ENCODE peak calls at places on chromosomes 11 and 22, in six cellular contexts. One of them, this sample, is unnamed.

GRCh38 chr11:75024068-75024449 is 35.3 kb downstream of the NEU3 start:
- DNase-seq in activated CD4-positive, alpha-beta T cell treated with anti-CD3 and anti-CD28 coated beads, Interleukin-2, amount 10 ng/mL, durations not matched to agents 7 days and 5 days: no peak
- DNase-seq in foreskin fibroblast: no peak
- DNase-seq in GM18507: no peak
- DNase-seq in activated naive CD4-positive, alpha-beta T cell: no peak
- DNase-seq in CD8-positive, alpha-beta memory T cell: no peak
- DNase-seq in this sample: no peak

GRCh38 chr22:31631381-31631780 is 30.6 kb downstream of the PISD start:
- DNase-seq in activated CD4-positive, alpha-beta T cell treated with anti-CD3 and anti-CD28 coated beads, Interleukin-2, amount 10 ng/mL, durations not matched to agents 7 days and 5 days: no peak
- DNase-seq in foreskin fibroblast: no peak
- DNase-seq in GM18507: no peak
- DNase-seq in activated naive CD4-positive, alpha-beta T cell: no peak
- DNase-seq in CD8-positive, alpha-beta memory T cell: no peak
- DNase-seq in this sample: no peak

GRCh38 chr22:30027169-30027568 is 53.1 kb upstream of the HORMAD2 start:
- DNase-seq in activated CD4-positive, alpha-beta T cell treated with anti-CD3 and anti-CD28 coated beads, Interleukin-2, amount 10 ng/mL, durations not matched to agents 7 days and 5 days: no peak
- DNase-seq in foreskin fibroblast: no peak
- DNase-seq in GM18507: no peak
- DNase-seq in activated naive CD4-positive, alpha-beta T cell: no peak
- DNase-seq in CD8-positive, alpha-beta memory T cell: no peak
- DNase-seq in this sample: no peak

GRCh38 chr22:50178471-50178864 is 7.2 kb upstream of the TRABD start:
- DNase-seq in activated CD4-positive, alpha-beta T cell treated with anti-CD3 and anti-CD28 coated beads, Interleukin-2, amount 10 ng/mL, durations not matched to agents 7 days and 5 days: no peak
- DNase-seq in foreskin fibroblast: no peak
- DNase-seq in GM18507: no peak
- DNase-seq in activated naive CD4-positive, alpha-beta T cell: no peak
- DNase-seq in CD8-positive, alpha-beta memory T cell: no peak
- DNase-seq in this sample: no peak

GRCh38 chr22:47090591-47091240 is 328.3 kb downstream of the TBC1D22A start:
- DNase-seq in activated CD4-positive, alpha-beta T cell treated with anti-CD3 and anti-CD28 coated beads, Interleukin-2, amount 10 ng/mL, durations not matched to agents 7 days and 5 days: no peak
- DNase-seq in foreskin fibroblast: peak; percentile 41
- DNase-seq in GM18507: no peak
- DNase-seq in activated naive CD4-positive, alpha-beta T cell: no peak
- DNase-seq in CD8-positive, alpha-beta memory T cell: no peak
- DNase-seq in this sample: no peak

GRCh38 chr22:29334696-29335344 is 19.3 kb upstream of the RASL10A start:
- DNase-seq in activated CD4-positive, alpha-beta T cell treated with anti-CD3 and anti-CD28 coated beads, Interleukin-2, amount 10 ng/mL, durations not matched to agents 7 days and 5 days: no peak
- DNase-seq in foreskin fibroblast: no peak
- DNase-seq in GM18507: no peak
- DNase-seq in activated naive CD4-positive, alpha-beta T cell: no peak
- DNase-seq in CD8-positive, alpha-beta memory T cell: no peak
- DNase-seq in this sample: no peak

GRCh38 chr11:69430566-69430965 is 50.9 kb upstream of the LINC01488 start:
- DNase-seq in activated CD4-positive, alpha-beta T cell treated with anti-CD3 and anti-CD28 coated beads, Interleukin-2, amount 10 ng/mL, durations not matched to agents 7 days and 5 days: no peak
- DNase-seq in foreskin fibroblast: no peak
- DNase-seq in GM18507: no peak
- DNase-seq in activated naive CD4-positive, alpha-beta T cell: no peak
- DNase-seq in CD8-positive, alpha-beta memory T cell: no peak
- DNase-seq in this sample: no peak

GRCh38 chr11:66020618-66021357 is 5.5 kb downstream of the CATSPER1 start:
- DNase-seq in activated CD4-positive, alpha-beta T cell treated with anti-CD3 and anti-CD28 coated beads, Interleukin-2, amount 10 ng/mL, durations not matched to agents 7 days and 5 days: no peak
- DNase-seq in foreskin fibroblast: peak; percentile 82
- DNase-seq in GM18507: no peak
- DNase-seq in activated naive CD4-positive, alpha-beta T cell: no peak
- DNase-seq in CD8-positive, alpha-beta memory T cell: no peak
- DNase-seq in this sample: peak; percentile 49

GRCh38 chr11:882593-882992 is 28.0 kb downstream of the CHID1 start:
- DNase-seq in activated CD4-positive, alpha-beta T cell treated with anti-CD3 and anti-CD28 coated beads, Interleukin-2, amount 10 ng/mL, durations not matched to agents 7 days and 5 days: no peak
- DNase-seq in foreskin fibroblast: no peak
- DNase-seq in GM18507: no peak
- DNase-seq in activated naive CD4-positive, alpha-beta T cell: no peak
- DNase-seq in CD8-positive, alpha-beta memory T cell: no peak
- DNase-seq in this sample: no peak

GRCh38 chr11:86610559-86611341 is 61.7 kb downstream of the ME3 start:
- DNase-seq in activated CD4-positive, alpha-beta T cell treated with anti-CD3 and anti-CD28 coated beads, Interleukin-2, amount 10 ng/mL, durations not matched to agents 7 days and 5 days: no peak
- DNase-seq in foreskin fibroblast: no peak
- DNase-seq in GM18507: no peak
- DNase-seq in activated naive CD4-positive, alpha-beta T cell: no peak
- DNase-seq in CD8-positive, alpha-beta memory T cell: no peak
- DNase-seq in this sample: no peak

GRCh38 chr11:134498326-134499139 is 86.5 kb upstream of the B3GAT1 start:
- DNase-seq in activated CD4-positive, alpha-beta T cell treated with anti-CD3 and anti-CD28 coated beads, Interleukin-2, amount 10 ng/mL, durations not matched to agents 7 days and 5 days: no peak
- DNase-seq in foreskin fibroblast: no peak
- DNase-seq in GM18507: no peak
- DNase-seq in activated naive CD4-positive, alpha-beta T cell: no peak
- DNase-seq in CD8-positive, alpha-beta memory T cell: no peak
- DNase-seq in this sample: no peak

GRCh38 chr22:33114570-33114969 is 56.4 kb upstream of the SYN3 start:
- DNase-seq in activated CD4-positive, alpha-beta T cell treated with anti-CD3 and anti-CD28 coated beads, Interleukin-2, amount 10 ng/mL, durations not matched to agents 7 days and 5 days: no peak
- DNase-seq in foreskin fibroblast: no peak
- DNase-seq in GM18507: no peak
- DNase-seq in activated naive CD4-positive, alpha-beta T cell: no peak
- DNase-seq in CD8-positive, alpha-beta memory T cell: no peak
- DNase-seq in this sample: no peak

GRCh38 chr11:6932150-6932549 is 5.9 kb downstream of the ZNF215 start:
- DNase-seq in activated CD4-positive, alpha-beta T cell treated with anti-CD3 and anti-CD28 coated beads, Interleukin-2, amount 10 ng/mL, durations not matched to agents 7 days and 5 days: peak; percentile 33
- DNase-seq in foreskin fibroblast: no peak
- DNase-seq in GM18507: no peak
- DNase-seq in activated naive CD4-positive, alpha-beta T cell: no peak
- DNase-seq in CD8-positive, alpha-beta memory T cell: no peak
- DNase-seq in this sample: no peak

GRCh38 chr22:37599161-37599560 is 9.5 kb upstream of the GGA1 start:
- DNase-seq in activated CD4-positive, alpha-beta T cell treated with anti-CD3 and anti-CD28 coated beads, Interleukin-2, amount 10 ng/mL, durations not matched to agents 7 days and 5 days: no peak
- DNase-seq in foreskin fibroblast: no peak
- DNase-seq in GM18507: no peak
- DNase-seq in activated naive CD4-positive, alpha-beta T cell: no peak
- DNase-seq in CD8-positive, alpha-beta memory T cell: no peak
- DNase-seq in this sample: no peak

GRCh38 chr11:100625041-100625440 is 62.0 kb upstream of the ARHGAP42 start:
- DNase-seq in activated CD4-positive, alpha-beta T cell treated with anti-CD3 and anti-CD28 coated beads, Interleukin-2, amount 10 ng/mL, durations not matched to agents 7 days and 5 days: no peak
- DNase-seq in foreskin fibroblast: no peak
- DNase-seq in GM18507: no peak
- DNase-seq in activated naive CD4-positive, alpha-beta T cell: no peak
- DNase-seq in CD8-positive, alpha-beta memory T cell: no peak
- DNase-seq in this sample: no peak

GRCh38 chr11:112401036-112401769 is 140.5 kb upstream of the PLET1 start:
- DNase-seq in activated CD4-positive, alpha-beta T cell treated with anti-CD3 and anti-CD28 coated beads, Interleukin-2, amount 10 ng/mL, durations not matched to agents 7 days and 5 days: no peak
- DNase-seq in foreskin fibroblast: peak; percentile 4
- DNase-seq in GM18507: no peak
- DNase-seq in activated naive CD4-positive, alpha-beta T cell: no peak
- DNase-seq in CD8-positive, alpha-beta memory T cell: no peak
- DNase-seq in this sample: no peak

GRCh38 chr11:123302751-123303195 is 107.7 kb upstream of the CLMP start:
- DNase-seq in activated CD4-positive, alpha-beta T cell treated with anti-CD3 and anti-CD28 coated beads, Interleukin-2, amount 10 ng/mL, durations not matched to agents 7 days and 5 days: no peak
- DNase-seq in foreskin fibroblast: peak; percentile 34
- DNase-seq in GM18507: peak; percentile 17
- DNase-seq in activated naive CD4-positive, alpha-beta T cell: no peak
- DNase-seq in CD8-positive, alpha-beta memory T cell: no peak
- DNase-seq in this sample: no peak

GRCh38 chr11:96162816-96163499 is 180.0 kb downstream of the MAML2 start:
- DNase-seq in activated CD4-positive, alpha-beta T cell treated with anti-CD3 and anti-CD28 coated beads, Interleukin-2, amount 10 ng/mL, durations not matched to agents 7 days and 5 days: no peak
- DNase-seq in foreskin fibroblast: peak; percentile 88
- DNase-seq in GM18507: no peak
- DNase-seq in activated naive CD4-positive, alpha-beta T cell: no peak
- DNase-seq in CD8-positive, alpha-beta memory T cell: no peak
- DNase-seq in this sample: no peak

GRCh38 chr11:83493918-83494317 is 207.8 kb upstream of the CCDC90B start:
- DNase-seq in activated CD4-positive, alpha-beta T cell treated with anti-CD3 and anti-CD28 coated beads, Interleukin-2, amount 10 ng/mL, durations not matched to agents 7 days and 5 days: no peak
- DNase-seq in foreskin fibroblast: no peak
- DNase-seq in GM18507: no peak
- DNase-seq in activated naive CD4-positive, alpha-beta T cell: no peak
- DNase-seq in CD8-positive, alpha-beta memory T cell: no peak
- DNase-seq in this sample: no peak

GRCh38 chr11:109075976-109076375 is 346.0 kb upstream of the C11orf87 start:
- DNase-seq in activated CD4-positive, alpha-beta T cell treated with anti-CD3 and anti-CD28 coated beads, Interleukin-2, amount 10 ng/mL, durations not matched to agents 7 days and 5 days: no peak
- DNase-seq in foreskin fibroblast: no peak
- DNase-seq in GM18507: no peak
- DNase-seq in activated naive CD4-positive, alpha-beta T cell: no peak
- DNase-seq in CD8-positive, alpha-beta memory T cell: no peak
- DNase-seq in this sample: no peak

GRCh38 chr11:86087281-86087680 is 18.4 kb upstream of the PICALM start:
- DNase-seq in activated CD4-positive, alpha-beta T cell treated with anti-CD3 and anti-CD28 coated beads, Interleukin-2, amount 10 ng/mL, durations not matched to agents 7 days and 5 days: no peak
- DNase-seq in foreskin fibroblast: no peak
- DNase-seq in GM18507: no peak
- DNase-seq in activated naive CD4-positive, alpha-beta T cell: no peak
- DNase-seq in CD8-positive, alpha-beta memory T cell: no peak
- DNase-seq in this sample: no peak

GRCh38 chr11:19658344-19658743 is 54.3 kb upstream of the NAV2 start:
- DNase-seq in activated CD4-positive, alpha-beta T cell treated with anti-CD3 and anti-CD28 coated beads, Interleukin-2, amount 10 ng/mL, durations not matched to agents 7 days and 5 days: no peak
- DNase-seq in foreskin fibroblast: no peak
- DNase-seq in GM18507: no peak
- DNase-seq in activated naive CD4-positive, alpha-beta T cell: no peak
- DNase-seq in CD8-positive, alpha-beta memory T cell: no peak
- DNase-seq in this sample: no peak

GRCh38 chr11:47572715-47573255 is 6.0 kb downstream of the KBTBD4 start:
- DNase-seq in activated CD4-positive, alpha-beta T cell treated with anti-CD3 and anti-CD28 coated beads, Interleukin-2, amount 10 ng/mL, durations not matched to agents 7 days and 5 days: no peak
- DNase-seq in foreskin fibroblast: no peak
- DNase-seq in GM18507: no peak
- DNase-seq in activated naive CD4-positive, alpha-beta T cell: no peak
- DNase-seq in CD8-positive, alpha-beta memory T cell: no peak
- DNase-seq in this sample: no peak